ENCODE peak calls at places on chromosomes 3 and 15, in four cellular contexts. F is mesendoderm, E is IMR-90, Z is mesenchymal stem cell. X is an unnamed sample.

GRCh38 chr3:107662109-107662477 is 139.3 kb downstream of the BBX start:
- DNase-seq in E (peak), Z (peak), F (no peak), X (no peak)

GRCh38 chr3:186930639-186931486 is 537 bp downstream of the ST6GAL1 start:
- DNase-seq in E (peak), F (peak), Z (peak), X (peak)

GRCh38 chr3:24490151-24490550 is 4.5 kb downstream of the THRB start:
- DNase-seq in E (no peak), Z (no peak), F (no peak), X (no peak)

GRCh38 chr3:127184870-127185216 is 8.1 kb upstream of the PRR23E start:
- DNase-seq in F (no peak), E (no peak), Z (no peak), X (no peak)

GRCh38 chr3:128369881-128370642 is 96.6 kb downstream of the DNAJB8 start:
- DNase-seq in E (no peak), F (peak), Z (no peak), X (no peak)

GRCh38 chr3:70824078-70824477 is 511.6 kb upstream of the MDFIC2 start:
- DNase-seq in F (no peak), Z (no peak), E (peak), X (no peak)

GRCh38 chr15:68055224-68055705 is 1.1 kb downstream of the PIAS1 start:
- DNase-seq in Z (peak), E (peak), F (peak), X (no peak)

GRCh38 chr3:52839892-52840545 is 5.2 kb upstream of the MUSTN1 start:
- DNase-seq in E (no peak), Z (no peak), F (no peak), X (no peak)

GRCh38 chr3:105222568-105223093 is 144.1 kb upstream of the ALCAM start:
- DNase-seq in F (peak), E (no peak), Z (no peak), X (peak)

GRCh38 chr3:9869955-9870354 is 10.1 kb downstream of the CIDEC start:
- DNase-seq in E (no peak), F (no peak), Z (no peak), X (no peak)
- H4K8ac ChIP-seq in E (no peak), F (no peak), Z (no peak), X (no peak)

GRCh38 chr3:188244395-188244861 is 90.5 kb downstream of the LPP start:
- DNase-seq in Z (peak), F (no peak), E (peak), X (no peak)
- H3K27ac ChIP-seq in Z (no peak), F (no peak), E (no peak), X (no peak)

GRCh38 chr3:196431193-196432136 is 762 bp downstream of the UBXN7 start:
- DNase-seq in F (peak), Z (peak), E (peak), X (no peak)
- H4K8ac ChIP-seq in F (no peak), Z (peak), E (peak), X (no peak)

GRCh38 chr3:12229144-12229871 is 59.6 kb upstream of the PPARG start:
- DNase-seq in E (no peak), Z (no peak), F (no peak), X (no peak)
- H3K27ac ChIP-seq in E (no peak), Z (no peak), F (no peak), X (no peak)

DNA sequence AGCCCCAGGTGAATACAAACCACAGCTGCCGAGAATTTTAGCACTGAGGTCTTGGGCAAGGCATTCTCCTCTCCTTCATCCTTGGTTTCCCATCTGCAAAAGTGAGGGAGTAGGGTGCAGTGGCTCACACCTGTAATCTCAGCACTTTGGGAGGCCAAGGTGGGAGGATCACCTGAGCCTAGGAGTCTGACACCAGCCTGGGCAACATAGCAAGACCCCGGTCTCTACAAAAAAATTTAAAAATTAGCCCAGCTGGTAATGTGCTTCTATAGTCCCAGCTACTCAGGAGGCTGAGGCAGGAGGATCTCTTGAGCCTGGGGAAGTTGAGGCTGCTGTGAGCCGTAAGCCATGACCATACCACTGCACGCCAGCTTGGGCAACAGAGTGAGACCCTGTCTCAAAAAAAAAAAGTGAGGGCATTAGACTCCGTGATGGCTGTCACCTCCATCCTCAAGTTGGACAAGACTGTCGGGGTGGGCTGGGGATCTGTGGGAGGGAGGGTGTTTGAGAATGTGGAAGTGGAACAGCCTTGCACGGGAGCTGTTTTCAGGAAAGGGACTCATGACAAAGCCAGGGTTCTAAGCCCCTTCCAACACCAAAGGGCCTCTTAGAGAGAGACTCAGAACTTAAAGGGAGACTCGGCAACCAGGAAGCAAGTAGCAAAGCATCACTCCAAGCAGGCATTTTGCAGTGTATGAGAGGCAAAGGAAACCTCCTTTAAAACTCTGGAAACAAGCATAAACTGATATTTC is 46.0 kb upstream of the FURIN start:
- DNase-seq in Z (no peak), E (no peak), F (no peak), X (no peak)
- H4K8ac ChIP-seq in Z (peak), E (no peak), F (no peak), X (no peak)

GRCh38 chr3:113602256-113602655 is 69.9 kb downstream of the SIDT1 start:
- DNase-seq in E (no peak), Z (no peak), F (no peak), X (no peak)

GRCh38 chr3:113602836-113603235 is 70.5 kb downstream of the SIDT1 start:
- DNase-seq in F (no peak), E (no peak), Z (no peak), X (no peak)

GRCh38 chr3:113606539-113607218 is 74.3 kb downstream of the SIDT1 start:
- DNase-seq in Z (no peak), F (peak), E (no peak), X (no peak)

GRCh38 chr3:113601240-113601639 is 68.9 kb downstream of the SIDT1 start:
- DNase-seq in Z (no peak), E (no peak), F (no peak), X (no peak)

GRCh38 chr3:113607219-113607596 is 74.9 kb downstream of the SIDT1 start:
- DNase-seq in F (peak), Z (no peak), E (no peak), X (no peak)
- H3K27ac ChIP-seq in F (no peak), Z (no peak), E (no peak), X (peak)

GRCh38 chr15:53861792-53862191 is 102.3 kb upstream of the WDR72 start:
- DNase-seq in Z (no peak), E (no peak), F (no peak), X (no peak)
- H4K8ac ChIP-seq in Z (no peak), E (no peak), F (no peak), X (no peak)

DNA sequence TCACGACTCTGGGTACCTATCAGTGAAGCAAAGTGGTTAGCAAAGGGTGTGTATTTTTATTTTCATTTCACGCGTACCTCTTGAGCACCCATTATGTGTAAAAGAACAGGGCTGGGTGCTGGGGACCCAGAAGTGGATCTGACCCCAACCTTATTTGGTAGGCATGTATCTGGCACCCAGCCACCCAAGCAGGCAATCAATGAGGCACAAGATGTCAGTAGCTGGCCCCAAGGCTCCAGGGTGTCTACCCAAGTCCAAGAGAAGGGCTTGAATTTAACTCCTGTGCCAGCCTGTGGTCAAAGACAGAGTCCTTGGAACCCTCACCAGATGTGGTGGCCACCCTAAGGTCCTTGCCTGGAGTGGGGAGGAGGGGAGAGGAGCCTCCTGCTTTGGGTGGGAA is 5.7 kb downstream of the PLEKHO2 start:
- DNase-seq in F (no peak), E (no peak), Z (no peak), X (peak)
- H3K27ac ChIP-seq in F (no peak), E (peak), Z (no peak), X (no peak)

GRCh38 chr15:66745530-66746230 is 43.6 kb downstream of the SMAD6 start:
- DNase-seq in E (no peak), F (no peak), Z (no peak), X (no peak)
- H4K8ac ChIP-seq in E (peak), F (no peak), Z (peak), X (no peak)

GRCh38 chr15:31323627-31324026 is 3.0 kb upstream of the KLF13 start:
- DNase-seq in E (no peak), Z (no peak), F (no peak), X (no peak)

GRCh38 chr15:31326729-31327673 is at the start of gene KLF13:
- DNase-seq in Z (peak), E (peak), F (no peak), X (no peak)

GRCh38 chr15:31324739-31325431 is 1.8 kb upstream of the KLF13 start:
- DNase-seq in E (no peak), F (no peak), Z (no peak), X (no peak)

GRCh38 chr15:31325976-31326728 is 483 bp upstream of the KLF13 start:
- DNase-seq in F (peak), E (peak), Z (peak), X (peak)

DNA sequence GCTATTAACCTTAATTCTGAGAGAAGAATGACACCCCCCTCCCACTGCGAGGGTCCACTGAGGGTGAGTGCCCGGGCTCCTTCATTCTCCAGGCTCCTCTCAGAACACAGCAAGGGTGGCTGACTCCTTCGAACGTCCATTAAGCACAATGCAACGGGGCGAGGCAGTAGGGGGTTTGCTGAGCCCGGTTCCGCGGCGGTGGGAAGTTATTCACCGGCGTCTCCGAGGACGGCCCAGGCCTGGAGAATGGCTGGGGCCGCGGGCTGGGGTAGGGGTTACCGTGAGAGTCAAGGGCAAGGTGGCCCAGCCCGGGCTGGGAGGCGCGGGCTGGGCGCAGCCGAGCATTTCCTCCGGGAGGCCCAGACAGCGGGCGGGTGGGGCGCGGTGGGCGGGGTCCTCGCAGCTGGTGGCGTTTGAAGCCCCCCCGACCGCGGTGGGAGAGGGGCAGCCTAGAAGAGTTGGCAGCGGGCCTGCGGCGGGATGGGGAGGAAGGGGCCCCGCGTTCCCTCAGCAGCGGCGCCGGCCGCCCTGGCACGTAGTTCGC is 1.1 kb upstream of the KLF13 start:
- DNase-seq in F (peak), E (peak), Z (no peak), X (no peak)
- H3K27ac ChIP-seq in F (peak), E (peak), Z (peak), X (no peak)

X was measured in H9.